ENCODE peak calls at places on chromosomes 13 and 19, in ten cellular contexts. Q is activated CD4-positive, alpha-beta memory T cell treated with anti-CD3 and anti-CD28 coated beads, Interleukin-2, amount 10 ng/mL, durations not matched to agents 7 days and 5 days; H is suprapubic skin; F is lung; K is mesendoderm; L is erythroblast; W is T follicular helper cell; T is cerebellum; Y is right atrium auricular region; R is anterior cingulate cortex. A is an unnamed sample.

GRCh38 chr13:26664286-26664685 is 96.3 kb downstream of the GPR12 start:
- DNase-seq in T (no peak), Y (no peak), Q (no peak), K (no peak), H (no peak), W (no peak), F (no peak), R (no peak), L (no peak), A (no peak)

GRCh38 chr13:114032121-114032799 is 58.4 kb upstream of the C13orf46 start:
- DNase-seq in H (no peak), F (no peak), K (peak; percentile 72), T (no peak), Q (no peak), Y (no peak), L (no peak), W (no peak), R (no peak), A (no peak)

GRCh38 chr13:112012004-112012704 is 54.8 kb upstream of the SOX1 start:
- DNase-seq in H (no peak), K (peak; percentile 27), Q (no peak), Y (no peak), R (no peak), T (no peak), F (peak; percentile 65), W (no peak), L (no peak), A (no peak)

GRCh38 chr19:19650331-19650730 is 6.9 kb upstream of the GMIP start:
- DNase-seq in H (no peak), Y (no peak), W (no peak), R (no peak), T (no peak), F (no peak), K (no peak), Q (no peak), L (no peak), A (no peak)

GRCh38 chr19:43551399-43552197 is 18.6 kb downstream of the ZNF575 start:
- DNase-seq in Q (no peak), W (no peak), T (no peak), L (no peak), K (no peak), Y (no peak), H (no peak), F (no peak), R (no peak), A (no peak)

GRCh38 chr19:29255006-29255405 is 42.1 kb upstream of the UQCRFS1 start:
- DNase-seq in R (no peak), K (no peak), T (no peak), L (no peak), H (peak; percentile 38), W (no peak), F (no peak), Y (no peak), Q (no peak), A (no peak)

GRCh38 chr19:41411094-41411493 is 13.5 kb downstream of the BCKDHA start:
- DNase-seq in Q (no peak), R (no peak), T (no peak), H (no peak), L (no peak), F (no peak), W (no peak), K (no peak), Y (no peak), A (no peak)

GRCh38 chr19:18557474-18558201 is at the start of gene KXD1:
- DNase-seq in K (peak; percentile 97), Y (peak; percentile 99), R (peak; percentile 84), F (peak; percentile 99), L (peak; percentile 99), Q (peak; percentile 99), H (peak; percentile 98), W (peak; percentile 97), T (peak; percentile 98), A (peak; percentile 99)

GRCh38 chr13:113584870-113585671 is 518 bp downstream of the TFDP1 start:
- DNase-seq in L (peak; percentile 63), R (no peak), W (no peak), K (peak; percentile 14), H (peak; percentile 46), F (peak; percentile 10), T (no peak), Q (peak; percentile 39), Y (peak; percentile 56), A (no peak)

GRCh38 chr19:42255766-42256750 is 1.1 kb upstream of the ERF start:
- DNase-seq in T (peak; percentile 53), W (no peak), H (peak; percentile 82), F (no peak), Y (no peak), L (no peak), K (peak; percentile 87), Q (no peak), R (no peak), A (peak; percentile 78)

GRCh38 chr13:29583073-29583785 is 12.3 kb downstream of the SLC7A1 start:
- DNase-seq in Y (no peak), K (peak; percentile 57), R (no peak), Q (no peak), F (no peak), H (no peak), W (no peak), T (no peak), L (peak; percentile 67), A (no peak)

GRCh38 chr13:73967397-73968165 is 166.6 kb downstream of the KLF12 start:
- DNase-seq in Q (no peak), K (no peak), F (no peak), H (no peak), Y (no peak), T (no peak), R (no peak), W (no peak), L (no peak), A (no peak)

GRCh38 chr13:113152894-113153809 is 5.3 kb upstream of the PROZ start:
- DNase-seq in W (no peak), K (peak; percentile 55), R (peak; percentile 59), T (no peak), H (peak; percentile 83), L (peak; percentile 63), F (peak; percentile 45), Q (peak; percentile 25), Y (peak; percentile 73), A (peak; percentile 34)

GRCh38 chr13:25171517-25172302 is at the start of gene AMER2:
- DNase-seq in Q (no peak), W (no peak), K (peak; percentile 36), H (no peak), F (no peak), Y (no peak), T (peak; percentile 92), L (peak; percentile 12), R (peak; percentile 75), A (peak; percentile 95)

GRCh38 chr13:52449323-52450011 is 967 bp downstream of the VPS36 start:
- DNase-seq in Q (no peak), L (peak; percentile 52), R (no peak), T (peak; percentile 6), K (peak; percentile 4), H (no peak), F (no peak), W (no peak), Y (no peak), A (peak; percentile 66)

GRCh38 chr19:38691938-38692457 is 44.5 kb downstream of the ACTN4 start:
- DNase-seq in W (no peak), K (no peak), H (no peak), Y (peak; percentile 85), Q (no peak), L (no peak), F (peak; percentile 55), R (no peak), T (no peak), A (no peak)

GRCh38 chr13:86870388-86870966 is 800.7 kb upstream of the SLITRK5 start:
- DNase-seq in T (peak; percentile 1), H (no peak), W (no peak), L (peak; percentile 46), F (no peak), Q (no peak), K (peak; percentile 21), R (no peak), Y (no peak), A (peak; percentile 34)

GRCh38 chr13:114067886-114068722 is 64.3 kb downstream of the RASA3 start:
- DNase-seq in K (no peak), Y (no peak), Q (peak; percentile 27), L (no peak), H (peak; percentile 65), W (no peak), T (no peak), F (no peak), R (no peak), A (no peak)

GRCh38 chr19:54928299-54928698 is 19.0 kb downstream of the NLRP7 start:
- DNase-seq in Q (no peak), L (peak; percentile 13), K (peak; percentile 40), F (no peak), T (no peak), R (no peak), W (no peak), H (no peak), Y (no peak), A (no peak)

GRCh38 chr13:97295279-97296182 is 73.4 kb downstream of the MBNL2 start:
- DNase-seq in Y (no peak), W (no peak), H (no peak), K (no peak), L (no peak), R (no peak), F (no peak), Q (no peak), T (no peak), A (no peak)

GRCh38 chr19:3184847-3185481 is 766 bp upstream of the NCLN start:
- DNase-seq in K (no peak), L (peak; percentile 93), R (peak; percentile 70), Y (peak; percentile 71), F (peak; percentile 79), T (peak; percentile 78), H (no peak), Q (peak; percentile 81), W (peak; percentile 69), A (peak; percentile 11)

GRCh38 chr13:59734393-59734792 is 429.3 kb downstream of the DIAPH3 start:
- DNase-seq in R (no peak), Y (no peak), H (no peak), Q (peak; percentile 16), L (no peak), W (no peak), F (no peak), T (no peak), K (peak; percentile 63), A (no peak)

GRCh38 chr19:5588441-5588840 is 20.7 kb upstream of the TINCR start:
- DNase-seq in W (no peak), Y (no peak), F (no peak), H (no peak), T (peak; percentile 60), Q (no peak), R (no peak), L (no peak), K (no peak), A (peak; percentile 62)

GRCh38 chr19:52691215-52691610 is 43.6 kb downstream of the ZNF611 start:
- DNase-seq in Y (no peak), T (no peak), W (no peak), F (no peak), Q (no peak), H (no peak), R (peak; percentile 14), L (no peak), K (peak; percentile 36), A (no peak)